ENCODE peak calls at places on chromosomes 7 and 10, in ten cellular contexts. R, E, J, H, C, Z, N, K, W and D are unnamed samples.

GRCh38 chr7:134197342-134197741 is 70.2 kb downstream of the LRGUK start:
- DNase-seq in R (no peak), E (no peak), J (no peak), H (no peak), C (no peak), Z (no peak), N (no peak), K (no peak), W (no peak), D (no peak)

GRCh38 chr7:69018200-69018599 is 580.1 kb upstream of the AUTS2 start:
- DNase-seq in R (no peak), E (no peak), J (no peak), H (peak; percentile 46), C (no peak), Z (no peak), N (no peak), K (no peak), W (no peak), D (no peak)

GRCh38 chr7:33494473-33494872 is 365.1 kb downstream of the BBS9 start:
- DNase-seq in R (no peak), E (no peak), J (no peak), H (peak; percentile 18), C (no peak), Z (peak; percentile 70), N (no peak), K (no peak), W (no peak), D (no peak)

GRCh38 chr7:151010307-151011096 is 13.8 kb downstream of the ATG9B start:
- DNase-seq in R (peak; percentile 29), E (no peak), J (no peak), H (no peak), C (no peak), Z (no peak), N (peak; percentile 57), K (no peak), W (no peak), D (no peak)

GRCh38 chr7:30472081-30472770 is 6.4 kb downstream of the NOD1 start:
- DNase-seq in R (no peak), E (no peak), J (no peak), H (no peak), C (no peak), Z (no peak), N (no peak), K (no peak), W (no peak), D (no peak)

GRCh38 chr7:24192701-24193100 is 91.3 kb upstream of the NPY start:
- DNase-seq in R (no peak), E (no peak), J (no peak), H (no peak), C (no peak), Z (no peak), N (no peak), K (no peak), W (no peak), D (no peak)

GRCh38 chr7:99224263-99224947 is 16.5 kb upstream of the KPNA7 start:
- DNase-seq in R (no peak), E (peak; percentile 90), J (no peak), H (no peak), C (no peak), Z (peak; percentile 95), N (peak; percentile 67), K (no peak), W (no peak), D (no peak)

GRCh38 chr7:100677308-100678095 is 4.0 kb downstream of the GNB2 start:
- DNase-seq in R (no peak), E (no peak), J (no peak), H (no peak), C (no peak), Z (no peak), N (no peak), K (no peak), W (no peak), D (no peak)

GRCh38 chr7:4633012-4633411 is 49.1 kb upstream of the FOXK1 start:
- DNase-seq in R (no peak), E (peak; percentile 89), J (no peak), H (no peak), C (no peak), Z (peak; percentile 77), N (no peak), K (no peak), W (no peak), D (no peak)

GRCh38 chr10:101887762-101888161 is 44.2 kb upstream of the KCNIP2 start:
- DNase-seq in R (no peak), E (no peak), J (no peak), H (no peak), C (no peak), Z (no peak), N (no peak), K (no peak), W (no peak), D (no peak)

GRCh38 chr7:104328308-104328969 is at the start of gene LHFPL3:
- DNase-seq in R (no peak), E (no peak), J (no peak), H (no peak), C (no peak), Z (no peak), N (no peak), K (no peak), W (no peak), D (peak; percentile 32)

GRCh38 chr7:40077849-40078248 is 56.6 kb downstream of the MPLKIP start:
- DNase-seq in R (no peak), E (no peak), J (no peak), H (no peak), C (no peak), Z (no peak), N (no peak), K (no peak), W (no peak), D (no peak)

GRCh38 chr7:157774495-157774894 is 437.7 kb downstream of the DNAJB6 start:
- DNase-seq in R (no peak), E (no peak), J (no peak), H (no peak), C (no peak), Z (no peak), N (no peak), K (no peak), W (no peak), D (no peak)